ENCODE peak calls at places on chromosome X, in seven cellular contexts. S is thyroid gland, A is upper lobe of left lung, Q is body of pancreas, W is fibroblast of lung, T is cardiac muscle cell, J is gastrocnemius medialis. R is an unnamed sample.

GRCh38 chrX:10938371-10938982 is 172.7 kb upstream of the HCCS start:
- DNase-seq in W (no peak), A (no peak), Q (no peak), T (no peak), J (no peak), S (no peak), R (no peak)

GRCh38 chrX:67546496-67547423 is 2.9 kb downstream of the AR start:
- DNase-seq in T (no peak), A (no peak), W (no peak), J (no peak), Q (no peak), S (peak; percentile 8), R (no peak)

GRCh38 chrX:37746951-37747350 is 32.9 kb upstream of the CYBB start:
- DNase-seq in J (no peak), S (no peak), Q (no peak), W (peak; percentile 11), A (no peak), T (no peak), R (no peak)

GRCh38 chrX:139058831-139059495 is 347.4 kb upstream of the FGF13 start:
- DNase-seq in W (peak; percentile 88), T (no peak), J (no peak), S (peak; percentile 27), A (no peak), Q (no peak), R (no peak)

GRCh38 chrX:48905090-48905790 is 6.2 kb downstream of the SLC35A2 start:
- DNase-seq in Q (no peak), A (no peak), J (no peak), T (no peak), S (no peak), W (no peak), R (no peak)

GRCh38 chrX:31366076-31366475 is 294.2 kb upstream of the FTHL17 start:
- DNase-seq in J (no peak), A (no peak), Q (no peak), T (no peak), S (peak; percentile 3), W (peak; percentile 47), R (no peak)

GRCh38 chrX:40108959-40109287 is 11.2 kb upstream of the BCOR start:
- DNase-seq in J (peak; percentile 82), Q (peak; percentile 85), W (peak; percentile 78), A (peak; percentile 80), S (peak; percentile 77), T (peak; percentile 85), R (peak; percentile 49)

GRCh38 chrX:102765217-102765616 is 44.7 kb downstream of the GPRASP3 start:
- DNase-seq in T (peak; percentile 84), W (peak; percentile 76), Q (peak; percentile 6), J (no peak), S (no peak), A (no peak), R (no peak)

GRCh38 chrX:47129879-47130358 is 14.6 kb downstream of the NDUFB11 start:
- DNase-seq in Q (no peak), W (no peak), A (no peak), J (no peak), T (peak; percentile 9), S (no peak), R (no peak)

DNA sequence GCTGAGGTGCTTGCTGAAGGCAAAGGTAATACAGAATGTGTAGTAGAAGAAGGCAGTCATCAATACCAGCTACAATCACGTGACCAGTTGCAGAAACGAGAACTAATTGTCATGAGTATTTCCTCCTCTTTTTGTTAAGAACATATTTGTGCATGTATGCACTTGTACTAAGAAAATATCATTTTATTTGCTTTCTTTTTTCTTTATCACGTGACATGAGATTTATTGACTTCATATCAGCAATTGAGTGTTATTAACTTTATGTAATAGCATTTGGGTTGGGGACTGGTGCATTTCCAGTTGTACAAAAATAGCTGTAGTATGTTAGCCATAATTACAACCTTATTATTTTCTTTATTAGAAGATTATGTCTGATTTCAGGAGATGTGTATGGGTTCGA is 90.0 kb downstream of the MAGEE1 start:
- DNase-seq in J (no peak), S (no peak), T (no peak), A (no peak), Q (no peak), W (no peak), R (no peak)
- H3K9me3 ChIP-seq in J (no peaks in the 10 kb centered on the region), S (no peaks in the 10 kb centered on the region), T (no peaks in the 10 kb centered on the region), A (peaks cover 3% of the 10 kb centered on the region), Q (no peaks in the 10 kb centered on the region), W (no peaks in the 10 kb centered on the region), R (no peaks in the 10 kb centered on the region)

GRCh38 chrX:153388722-153389459 is 12.3 kb downstream of the PNMA6E start:
- DNase-seq in Q (no peak), S (no peak), W (no peak), J (no peak), T (no peak), A (peak; percentile 10), R (no peak)
- H3K9me3 ChIP-seq in Q (no peaks in the 10 kb centered on the region), S (no peaks in the 10 kb centered on the region), W (no peaks in the 10 kb centered on the region), J (no peaks in the 10 kb centered on the region), T (no peaks in the 10 kb centered on the region), A (no peaks in the 10 kb centered on the region), R (no peaks in the 10 kb centered on the region)

DNA sequence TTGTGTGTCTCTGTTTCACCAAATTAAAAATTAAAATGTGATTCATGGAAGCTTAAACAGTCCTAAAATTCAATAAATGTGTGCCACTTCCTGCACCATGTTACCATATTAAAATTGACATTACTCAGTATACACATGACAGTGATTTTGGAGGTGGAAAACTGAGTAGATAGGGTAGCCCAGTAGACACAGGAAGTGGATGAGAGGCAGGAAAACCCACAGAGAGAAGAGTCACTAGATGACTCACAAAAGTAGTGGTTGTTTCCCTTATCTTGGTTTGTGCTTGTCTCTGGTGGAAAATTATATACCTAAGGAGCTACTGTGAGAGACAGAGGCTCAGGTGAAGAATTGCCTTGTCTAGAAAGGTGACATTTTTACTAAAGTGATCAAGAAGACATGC is 375.8 kb upstream of the CXorf51B start:
- DNase-seq in J (no peak), Q (no peak), S (no peak), W (no peak), T (no peak), A (no peak), R (no peak)
- H3K9me3 ChIP-seq in J (no peaks in the 10 kb centered on the region), Q (no peaks in the 10 kb centered on the region), S (no peaks in the 10 kb centered on the region), W (no peaks in the 10 kb centered on the region), T (no peaks in the 10 kb centered on the region), A (no peaks in the 10 kb centered on the region), R (no peaks in the 10 kb centered on the region)

GRCh38 chrX:118644378-118644777 is 83.0 kb upstream of the IL13RA1 start:
- DNase-seq in S (no peak), T (peak; percentile 51), W (peak; percentile 43), A (no peak), J (no peak), Q (peak; percentile 26), R (no peak)
- H3K9me3 ChIP-seq in S (no peaks in the 10 kb centered on the region), T (no peaks in the 10 kb centered on the region), W (no peaks in the 10 kb centered on the region), A (no peaks in the 10 kb centered on the region), J (no peaks in the 10 kb centered on the region), Q (no peaks in the 10 kb centered on the region), R (no peaks in the 10 kb centered on the region)

DNA sequence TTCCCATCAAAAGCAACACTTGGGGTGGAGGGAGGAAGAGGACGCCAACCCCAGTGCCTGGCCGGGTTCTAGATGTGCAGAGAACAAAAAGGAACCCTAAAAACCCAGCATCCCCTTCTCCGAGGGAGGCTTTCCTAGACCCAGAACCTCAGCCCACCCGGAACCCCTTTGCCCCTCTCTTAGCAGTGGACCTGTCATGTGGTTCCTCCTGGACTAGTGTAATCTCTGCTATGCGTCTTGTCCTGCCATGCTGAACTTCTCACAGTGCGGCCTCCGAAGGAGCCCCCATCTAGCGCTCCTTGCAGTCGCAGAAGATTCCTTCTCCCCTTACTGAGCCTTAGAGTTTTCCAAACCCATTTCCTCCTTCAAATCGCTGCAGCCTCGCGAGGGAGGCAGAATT is 1.1 kb upstream of the PRRG3 start:
- DNase-seq in A (peak; percentile 0), S (no peak), T (no peak), J (no peak), Q (no peak), W (no peak), R (no peak)
- H3K9me3 ChIP-seq in A (no peaks in the 10 kb centered on the region), S (no peaks in the 10 kb centered on the region), T (no peaks in the 10 kb centered on the region), J (no peaks in the 10 kb centered on the region), Q (no peaks in the 10 kb centered on the region), W (no peaks in the 10 kb centered on the region), R (no peaks in the 10 kb centered on the region)

GRCh38 chrX:146602246-146602645 is 207.3 kb upstream of the CXorf51B start:
- DNase-seq in A (no peak), T (no peak), Q (no peak), S (no peak), J (no peak), W (no peak), R (no peak)
- H3K9me3 ChIP-seq in A (no peaks in the 10 kb centered on the region), T (no peaks in the 10 kb centered on the region), Q (no peaks in the 10 kb centered on the region), S (no peaks in the 10 kb centered on the region), J (no peaks in the 10 kb centered on the region), W (no peaks in the 10 kb centered on the region), R (no peaks in the 10 kb centered on the region)

R was measured in T-helper 17 cell.